ENCODE peak calls at places on chromosomes 11 and 22, in six cellular contexts. N is uterus, K is ovary, U is tibial nerve, C is right lobe of liver, F is IMR-90. G is an unnamed sample. For H3K36me3, the result is how much of the 10 kb centered on the place peaks cover.

GRCh38 chr11:74546752-74547151 is 45.6 kb upstream of the POLD3 start:
- DNase-seq in N (no peak), K (no peak), U (no peak), C (no peak), F (no peak), G (no peak)

GRCh38 chr11:2301631-2302272 is at the start of the genes C11orf21 and TSPAN32:
- DNase-seq in N (no peak), K (no peak), U (no peak), C (peak), F (peak), G (peak)

GRCh38 chr22:21679383-21679782 is 13.6 kb downstream of the PPIL2 start:
- DNase-seq in N (no peak), K (no peak), U (no peak), C (no peak), F (no peak), G (no peak)

GRCh38 chr11:66268953-66269906 is 791 bp downstream of the RAB1B start:
- DNase-seq in N (no peak), K (peak), U (no peak), C (no peak), F (peak), G (no peak)

GRCh38 chr11:1085440-1086170 is 10.9 kb downstream of the MUC2 start:
- DNase-seq in N (no peak), K (peak), U (no peak), C (peak), F (no peak), G (no peak)

GRCh38 chr11:72920001-72920400 is 105.8 kb downstream of the ATG16L2 start:
- DNase-seq in N (no peak), K (no peak), U (no peak), C (no peak), F (no peak), G (no peak)

GRCh38 chr22:46073683-46074504 is 76.4 kb upstream of the PPARA start:
- DNase-seq in N (peak), K (peak), U (peak), C (peak), F (peak), G (peak)

GRCh38 chr11:86799680-86800075 is 664 bp upstream of the PRSS23 start:
- DNase-seq in N (peak), K (peak), U (no peak), C (no peak), F (no peak), G (peak)

GRCh38 chr11:83864412-83865057 is 578.4 kb upstream of the CCDC90B start:
- DNase-seq in N (no peak), K (no peak), U (no peak), C (no peak), F (no peak), G (no peak)

GRCh38 chr11:12287374-12288211 is 89.8 kb upstream of the PARVA start:
- DNase-seq in N (peak), K (peak), U (no peak), C (peak), F (peak), G (peak)

GRCh38 chr11:68664906-68665305 is 19.4 kb upstream of the GAL start:
- DNase-seq in N (no peak), K (no peak), U (no peak), C (no peak), F (no peak), G (no peak)

GRCh38 chr11:60899021-60899936 is 7.1 kb downstream of the PRPF19 start:
- DNase-seq in N (peak), K (no peak), U (no peak), C (no peak), F (peak), G (peak)

GRCh38 chr11:73386026-73386425 is 9.8 kb downstream of the RELT start:
- DNase-seq in N (no peak), K (no peak), U (no peak), C (no peak), F (no peak), G (no peak)

GRCh38 chr11:35170503-35170902 is 31.5 kb downstream of the CD44 start:
- DNase-seq in N (no peak), K (no peak), U (no peak), C (no peak), F (no peak), G (no peak)

GRCh38 chr11:62725686-62726085 is 1.6 kb downstream of the HNRNPUL2 start:
- DNase-seq in N (no peak), K (no peak), U (no peak), C (no peak), F (no peak), G (no peak)

GRCh38 chr22:22709719-22710445 is 65.5 kb downstream of the GGTLC2 start:
- DNase-seq in N (no peak), K (no peak), U (no peak), C (peak), F (no peak), G (peak)

GRCh38 chr22:20552450-20552894 is 45.1 kb downstream of the MED15 start:
- DNase-seq in N (peak), K (peak), U (peak), C (no peak), F (peak), G (peak)

GRCh38 chr11:1773131-1773510 is 9.4 kb upstream of the CTSD start:
- DNase-seq in N (no peak), K (no peak), U (no peak), C (peak), F (no peak), G (no peak)

GRCh38 chr11:63767415-63768231 is 952 bp downstream of the ZFTA start:
- DNase-seq in N (peak), K (peak), U (peak), C (peak), F (peak), G (peak)

GRCh38 chr11:133951484-133952198 is 5.1 kb downstream of the IGSF9B start:
- DNase-seq in N (no peak), K (no peak), U (no peak), C (no peak), F (peak), G (peak)

GRCh38 chr11:43758942-43759341 is 78.4 kb downstream of the HSD17B12 start:
- DNase-seq in N (no peak), K (no peak), U (no peak), C (no peak), F (no peak), G (no peak)

GRCh38 chr11:125950178-125950490 is 4.3 kb downstream of the VSIG10L2 start:
- DNase-seq in N (no peak), K (no peak), U (no peak), C (no peak), F (no peak), G (no peak)

GRCh38 chr22:38222797-38223119 is 21.0 kb downstream of the MAFF start:
- DNase-seq in N (no peak), K (no peak), U (no peak), C (no peak), F (no peak), G (no peak)

GRCh38 chr11:61967924-61968757 is 707 bp upstream of the FTH1 start:
- DNase-seq in N (no peak), K (peak), U (no peak), C (peak), F (no peak), G (no peak)

GRCh38 chr11:13836666-13837065 is 125.9 kb upstream of the SPON1 start:
- DNase-seq in N (no peak), K (no peak), U (no peak), C (no peak), F (no peak), G (no peak)

DNA sequence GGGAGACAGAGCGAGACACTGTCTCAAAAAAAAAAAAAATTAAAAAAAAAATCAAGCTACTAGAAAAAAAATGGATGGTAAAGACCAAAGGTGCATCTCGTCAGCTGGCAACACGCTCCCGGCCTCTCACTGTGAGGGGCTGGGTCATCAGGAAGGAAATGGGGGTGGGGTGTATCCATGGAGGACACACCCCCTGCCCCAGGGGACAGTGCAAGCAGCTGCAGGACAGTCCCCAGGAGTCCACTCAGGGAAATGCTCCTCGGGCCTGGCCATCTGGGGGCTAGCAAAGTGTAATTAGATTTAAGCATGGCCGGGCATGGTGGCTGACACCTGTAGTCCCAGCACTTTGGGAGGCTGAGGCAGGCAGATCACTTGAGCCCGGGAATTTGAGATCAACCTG is 23.1 kb downstream of the TTLL1 start:
- DNase-seq in N (no peak), K (no peak), U (no peak), C (no peak), F (no peak), G (no peak)
- H3K36me3 ChIP-seq in N (under half), K (under half), U (half or more), C (under half), F (under half), G (under half)

DNA sequence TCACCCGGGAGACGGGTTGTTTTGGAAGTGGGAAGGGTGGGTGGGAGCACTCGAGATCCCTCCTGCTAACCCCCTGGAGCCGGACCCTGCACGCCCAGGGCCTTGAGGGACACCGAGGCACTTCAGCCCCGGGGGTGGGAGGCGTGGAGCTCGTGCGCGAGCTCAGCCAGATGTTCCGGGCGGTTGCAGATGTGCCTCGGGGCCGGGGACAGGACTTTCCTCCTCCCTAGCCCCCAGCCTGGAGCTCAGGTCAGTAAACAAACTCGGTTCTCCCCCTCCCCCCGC is 3.3 kb upstream of the WNT11 start:
- DNase-seq in N (no peak), K (no peak), U (no peak), C (no peak), F (no peak), G (no peak)
- H3K4me3 ChIP-seq in N (peak), K (peak), U (peak), C (peak), F (no peak), G (peak)

GRCh38 chr11:64766881-64767280 is 7.1 kb upstream of the PYGM start:
- DNase-seq in N (no peak), K (peak), U (no peak), C (no peak), F (no peak), G (no peak)

GRCh38 chr11:64767344-64768299 is 7.8 kb upstream of the PYGM start:
- DNase-seq in N (peak), K (peak), U (peak), C (no peak), F (peak), G (peak)

GRCh38 chr11:64770120-64770519 is 8.2 kb downstream of the SF1 start:
- DNase-seq in N (no peak), K (peak), U (no peak), C (no peak), F (no peak), G (no peak)

GRCh38 chr11:64769283-64769682 is 9.1 kb downstream of the SF1 start:
- DNase-seq in N (no peak), K (no peak), U (no peak), C (no peak), F (no peak), G (no peak)

DNA sequence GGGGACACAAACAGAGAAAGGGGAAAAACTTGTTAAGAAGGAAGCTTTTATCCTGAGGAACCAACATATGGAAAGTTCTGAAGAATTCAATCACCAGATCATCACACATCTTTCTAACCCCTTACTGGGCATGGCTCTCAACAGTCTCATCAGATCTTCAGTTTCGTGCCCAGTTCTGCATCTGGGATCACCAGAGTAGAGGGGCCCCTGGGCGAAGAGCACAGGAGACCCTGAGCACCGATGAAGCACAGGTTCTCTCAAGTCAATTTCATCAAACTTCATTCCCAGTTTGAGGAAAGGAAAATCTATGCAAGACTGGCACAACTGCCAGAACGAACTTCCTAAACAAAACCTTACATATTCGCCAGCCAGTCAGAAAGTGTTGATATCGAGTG is 8.5 kb upstream of the PYGM start:
- DNase-seq in N (no peak), K (no peak), U (no peak), C (no peak), F (no peak), G (no peak)
- TF ChIP-seq POLR2A in N (no peak), K (no peak), U (no peak), C (no peak), F (no peak), G (no peak)

GRCh38 chr11:38339835-38340440 is 1741.9 kb upstream of the RAG2 start:
- DNase-seq in N (no peak), K (no peak), U (no peak), C (no peak), F (no peak), G (no peak)

DNA sequence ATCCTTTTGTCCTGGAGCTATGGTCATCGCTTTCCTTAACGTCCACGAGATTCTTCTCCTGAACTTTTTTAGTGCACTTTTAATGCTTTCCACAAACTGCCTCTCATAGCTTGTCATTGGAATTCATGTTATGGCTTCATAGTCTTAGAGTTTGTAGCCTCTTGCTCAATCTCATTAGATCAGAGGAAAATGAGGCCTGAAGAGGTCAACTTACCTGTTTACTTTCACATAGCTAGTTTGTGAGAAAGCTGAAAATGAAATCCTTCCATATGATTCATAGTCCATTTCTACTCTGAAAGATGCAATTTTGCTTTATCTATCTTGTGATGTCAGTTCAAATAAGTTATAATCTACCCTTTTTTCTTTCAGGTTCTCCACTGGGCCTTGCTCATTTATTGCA is 1747.2 kb upstream of the RAG2 start:
- DNase-seq in N (no peak), K (no peak), U (no peak), C (no peak), F (no peak), G (no peak)
- H3K36me3 ChIP-seq in N (under half), K (under half), U (under half), C (under half), F (under half), G (under half)